ENCODE peak calls at places on chromosomes 1 and 21, in six cellular contexts. S is colonic mucosa, I is adrenal gland, P is fibroblast of mammary gland, T is H7, J is psoas muscle. M is an unnamed sample.

GRCh38 chr1:29974345-29974744 is 738.0 kb downstream of the PTPRU start:
- DNase-seq in S (no peak), I (no peak), P (peak), T (peak), J (no peak), M (peak)

GRCh38 chr1:225448146-225448805 is 20.4 kb upstream of the LBR start:
- DNase-seq in S (no peak), I (peak), P (no peak), T (no peak), J (no peak), M (no peak)

GRCh38 chr1:36400514-36400824 is 2.8 kb upstream of the LSM10 start:
- DNase-seq in S (no peak), I (no peak), P (no peak), T (peak), J (no peak), M (no peak)

GRCh38 chr1:248611883-248612282 is 14.4 kb upstream of the OR2T10 start:
- DNase-seq in S (no peak), I (no peak), P (no peak), T (no peak), J (no peak), M (no peak)

GRCh38 chr1:114458208-114458777 is 52.7 kb downstream of the TRIM33 start:
- DNase-seq in S (no peak), I (no peak), P (peak), T (no peak), J (no peak), M (peak)

GRCh38 chr1:229408458-229409037 is 25.3 kb downstream of the ACTA1 start:
- DNase-seq in S (no peak), I (peak), P (no peak), T (peak), J (peak), M (peak)

GRCh38 chr1:37932759-37933158 is 14.1 kb downstream of the INPP5B start:
- DNase-seq in S (no peak), I (no peak), P (peak), T (peak), J (no peak), M (peak)

GRCh38 chr1:235357485-235358378 is 9.5 kb upstream of the TBCE start:
- DNase-seq in S (no peak), I (no peak), P (no peak), T (peak), J (no peak), M (no peak)

GRCh38 chr1:66276229-66276628 is 257.7 kb upstream of the SGIP1 start:
- DNase-seq in S (no peak), I (no peak), P (no peak), T (no peak), J (no peak), M (no peak)

GRCh38 chr1:212611000-212611636 is 2.6 kb downstream of the ATF3 start:
- DNase-seq in S (no peak), I (no peak), P (no peak), T (no peak), J (no peak), M (no peak)

GRCh38 chr1:212608956-212609700 is 567 bp downstream of the ATF3 start:
- DNase-seq in S (peak), I (peak), P (peak), T (peak), J (peak), M (no peak)

GRCh38 chr1:212609701-212610574 is 1.4 kb downstream of the ATF3 start:
- DNase-seq in S (peak), I (no peak), P (no peak), T (no peak), J (no peak), M (no peak)

GRCh38 chr1:212612251-212612961 is 3.8 kb downstream of the ATF3 start:
- DNase-seq in S (no peak), I (no peak), P (peak), T (no peak), J (no peak), M (no peak)

GRCh38 chr1:212610575-212610967 is 2.0 kb downstream of the ATF3 start:
- DNase-seq in S (no peak), I (no peak), P (no peak), T (no peak), J (no peak), M (no peak)
- H3K4me3 ChIP-seq in S (no peak), I (no peak), P (no peak), T (no peak), J (peak), M (no peak)

GRCh38 chr1:156643266-156644092 is 1.6 kb downstream of the BCAN start:
- DNase-seq in S (no peak), I (no peak), P (no peak), T (peak), J (no peak), M (no peak)

GRCh38 chr1:156641761-156642264 is at the start of gene BCAN:
- DNase-seq in S (no peak), I (no peak), P (no peak), T (peak), J (peak), M (no peak)

GRCh38 chr1:156642265-156643185 is 608 bp downstream of the BCAN start:
- DNase-seq in S (no peak), I (no peak), P (no peak), T (peak), J (no peak), M (no peak)

GRCh38 chr1:156639601-156640101 is 2.3 kb upstream of the BCAN start:
- DNase-seq in S (no peak), I (no peak), P (no peak), T (peak), J (no peak), M (no peak)

GRCh38 chr1:156640842-156641706 is 843 bp upstream of the BCAN start:
- DNase-seq in S (no peak), I (no peak), P (no peak), T (peak), J (no peak), M (no peak)
- H3K4me3 ChIP-seq in S (no peak), I (no peak), P (no peak), T (peak), J (peak), M (peak)

GRCh38 chr1:8297245-8297644 is 20.7 kb upstream of the SLC45A1 start:
- DNase-seq in S (no peak), I (no peak), P (no peak), T (no peak), J (no peak), M (no peak)

GRCh38 chr1:8294170-8294697 is 23.7 kb upstream of the SLC45A1 start:
- DNase-seq in S (no peak), I (no peak), P (no peak), T (no peak), J (no peak), M (no peak)

GRCh38 chr1:8293141-8293540 is 24.8 kb upstream of the SLC45A1 start:
- DNase-seq in S (peak), I (no peak), P (no peak), T (no peak), J (no peak), M (no peak)

GRCh38 chr1:8293641-8294169 is 24.2 kb upstream of the SLC45A1 start:
- DNase-seq in S (no peak), I (no peak), P (no peak), T (no peak), J (no peak), M (no peak)
- H3K4me3 ChIP-seq in S (no peak), I (no peak), P (no peak), T (no peak), J (no peak), M (no peak)

GRCh38 chr1:214289574-214290272 is 8.8 kb downstream of the SMYD2 start:
- DNase-seq in S (no peak), I (no peak), P (no peak), T (peak), J (no peak), M (no peak)
- H3K4me3 ChIP-seq in S (no peak), I (no peak), P (no peak), T (no peak), J (no peak), M (no peak)

GRCh38 chr21:45130324-45130774 is 56.0 kb downstream of the ADARB1 start:
- DNase-seq in S (no peak), I (peak), P (peak), T (no peak), J (no peak), M (no peak)
- H3K4me3 ChIP-seq in S (no peak), I (peak), P (peak), T (no peak), J (peak), M (peak)

GRCh38 chr1:161219078-161219892 is 4.1 kb downstream of the APOA2 start:
- DNase-seq in S (no peak), I (no peak), P (no peak), T (no peak), J (no peak), M (no peak)

GRCh38 chr1:161218301-161219077 is 3.4 kb downstream of the FCER1G start:
- DNase-seq in S (no peak), I (no peak), P (no peak), T (no peak), J (no peak), M (no peak)

GRCh38 chr1:161215079-161215478 is at the start of gene FCER1G:
- DNase-seq in S (peak), I (peak), P (no peak), T (no peak), J (peak), M (no peak)

GRCh38 chr1:161217831-161218230 is 2.7 kb downstream of the FCER1G start:
- DNase-seq in S (no peak), I (no peak), P (no peak), T (no peak), J (no peak), M (no peak)

GRCh38 chr1:161216945-161217712 is 2.0 kb downstream of the FCER1G start:
- DNase-seq in S (no peak), I (no peak), P (peak), T (no peak), J (no peak), M (peak)
- H3K4me3 ChIP-seq in S (peak), I (no peak), P (peak), T (no peak), J (peak), M (no peak)

DNA sequence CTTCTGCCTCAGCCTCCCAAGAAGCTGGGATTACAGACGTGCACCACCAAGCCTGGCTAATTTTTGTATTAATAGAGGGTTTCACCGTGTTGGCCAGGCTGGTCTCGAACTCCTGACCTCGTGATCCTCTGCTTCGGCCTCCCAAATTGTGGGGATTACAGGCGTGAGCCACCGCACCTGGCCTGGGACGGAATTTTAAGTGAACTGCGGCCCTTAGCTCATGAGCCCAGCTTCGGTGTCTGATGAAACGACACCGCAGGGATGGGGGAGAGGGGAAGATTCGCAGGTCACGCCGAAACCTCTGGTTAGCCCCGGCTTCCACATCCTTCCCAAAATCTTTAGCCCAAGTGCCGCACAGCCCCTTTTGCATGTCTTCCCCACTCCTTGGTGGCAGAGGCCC is 39.1 kb downstream of the LRRC3 start:
- DNase-seq in S (no peak), I (no peak), P (no peak), T (no peak), J (no peak), M (no peak)
- H3K4me3 ChIP-seq in S (no peak), I (no peak), P (no peak), T (no peak), J (no peak), M (no peak)

GRCh38 chr1:25022361-25023189 is 92.5 kb upstream of the RUNX3 start:
- DNase-seq in S (peak), I (peak), P (peak), T (peak), J (peak), M (peak)
- H3K4me3 ChIP-seq in S (no peak), I (no peak), P (no peak), T (no peak), J (no peak), M (no peak)

GRCh38 chr1:3349968-3350299 is 104.5 kb upstream of the ARHGEF16 start:
- DNase-seq in S (no peak), I (no peak), P (no peak), T (no peak), J (no peak), M (no peak)

GRCh38 chr1:3350441-3351261 is 103.8 kb upstream of the ARHGEF16 start:
- DNase-seq in S (no peak), I (no peak), P (peak), T (no peak), J (peak), M (no peak)

GRCh38 chr1:3352952-3353331 is 101.5 kb upstream of the ARHGEF16 start:
- DNase-seq in S (peak), I (peak), P (peak), T (no peak), J (no peak), M (peak)

GRCh38 chr1:3352084-3352951 is 102.1 kb upstream of the ARHGEF16 start:
- DNase-seq in S (peak), I (peak), P (peak), T (peak), J (peak), M (peak)

GRCh38 chr1:3351300-3352083 is 103.0 kb upstream of the ARHGEF16 start:
- DNase-seq in S (no peak), I (no peak), P (no peak), T (no peak), J (no peak), M (no peak)
- H3K4me3 ChIP-seq in S (no peak), I (no peak), P (no peak), T (no peak), J (no peak), M (no peak)

DNA sequence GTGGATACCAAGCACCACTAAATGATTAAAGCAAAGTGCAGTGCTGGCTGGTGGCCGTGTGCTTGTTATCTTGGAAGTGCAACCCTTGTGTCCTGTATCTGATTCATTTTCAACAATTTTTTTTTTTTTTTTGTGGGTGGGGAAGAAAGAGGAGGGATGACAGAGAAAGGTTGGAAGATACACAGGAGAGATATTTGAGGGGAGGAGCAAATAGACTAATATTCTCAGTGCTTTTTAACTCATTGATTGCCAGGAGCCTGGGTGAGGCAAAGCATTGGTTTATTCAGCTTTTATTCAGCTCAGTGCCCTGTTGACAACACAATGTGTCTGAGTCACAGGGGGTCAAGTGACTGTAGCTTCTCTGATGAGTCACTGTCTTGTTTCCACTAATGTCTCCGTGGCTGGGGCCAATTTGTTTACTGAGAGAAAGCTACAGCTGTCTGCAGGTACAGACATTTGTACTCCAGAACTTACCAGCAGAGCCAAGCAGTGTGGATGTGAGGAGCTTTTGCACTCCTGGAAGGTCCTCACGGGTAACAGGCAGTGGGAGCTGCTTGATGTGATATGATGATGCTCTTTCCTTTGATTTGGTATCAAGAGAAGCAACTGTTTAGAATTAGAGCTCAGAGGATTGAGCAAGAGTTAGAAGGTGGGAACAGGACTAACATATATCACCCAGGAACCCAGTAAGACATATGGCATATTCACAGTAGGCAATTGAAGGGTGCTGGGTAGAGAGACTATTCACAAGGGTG is 23.6 kb upstream of the DNM3 start:
- DNase-seq in S (no peak), I (peak), P (peak), T (peak), J (no peak), M (peak)
- H3K4me3 ChIP-seq in S (no peak), I (no peak), P (no peak), T (no peak), J (no peak), M (no peak)